ENCODE peak calls at places on chromosomes 6 and 20, in seven cellular contexts. X, Z, K, R, G, I and F are unnamed samples.

GRCh38 chr6:34928220-34928619 is 39.2 kb downstream of the ANKS1A start:
- DNase-seq in G (no peak), X (no peak), I (no peak), Z (no peak), K (no peak), R (no peak), F (no peak)

GRCh38 chr6:113776998-113777397 is 80.1 kb upstream of the MARCKS start:
- DNase-seq in X (no peak), Z (no peak), G (no peak), K (no peak), R (peak; percentile 5), I (peak; percentile 46), F (no peak)

GRCh38 chr6:72783667-72784066 is 161.8 kb downstream of the KCNQ5 start:
- DNase-seq in Z (no peak), I (peak; percentile 88), K (no peak), R (peak; percentile 73), X (no peak), G (no peak), F (no peak)

GRCh38 chr20:17869295-17869994 is 99.1 kb downstream of the SNX5 start:
- DNase-seq in X (peak; percentile 51), I (no peak), K (no peak), G (no peak), Z (peak; percentile 66), R (no peak), F (no peak)

GRCh38 chr20:36784116-36784515 is 10.6 kb upstream of the DSN1 start:
- DNase-seq in X (no peak), I (no peak), Z (no peak), G (no peak), R (no peak), K (no peak), F (no peak)

GRCh38 chr6:31293343-31293742 is 21.5 kb upstream of the HLA-C start:
- DNase-seq in K (no peak), I (peak; percentile 57), X (no peak), R (peak; percentile 39), G (peak; percentile 68), Z (no peak), F (no peak)

GRCh38 chr20:23782366-23782983 is 31.7 kb upstream of the CST1 start:
- DNase-seq in R (peak; percentile 2), I (peak; percentile 43), Z (no peak), X (no peak), G (peak; percentile 57), K (no peak), F (no peak)

GRCh38 chr6:18595774-18596528 is 208.8 kb downstream of the RNF144B start:
- DNase-seq in G (peak; percentile 87), Z (no peak), R (peak; percentile 63), X (no peak), K (no peak), I (peak; percentile 77), F (peak; percentile 6)

GRCh38 chr6:152195896-152196295 is 388.4 kb downstream of the ESR1 start:
- DNase-seq in Z (no peak), I (no peak), K (no peak), G (no peak), X (no peak), R (no peak), F (no peak)

GRCh38 chr6:29736563-29736962 is 13.3 kb downstream of the HLA-F start:
- DNase-seq in K (no peak), X (no peak), Z (no peak), I (no peak), R (no peak), G (no peak), F (no peak)

GRCh38 chr6:138945354-138945753 is 42.7 kb downstream of the REPS1 start:
- DNase-seq in Z (no peak), R (no peak), X (no peak), G (no peak), I (no peak), K (no peak), F (no peak)

GRCh38 chr6:2791124-2792050 is 26.2 kb downstream of the WRNIP1 start:
- DNase-seq in X (no peak), K (peak; percentile 69), R (peak; percentile 97), G (peak; percentile 86), Z (no peak), I (peak; percentile 87), F (peak; percentile 75)

GRCh38 chr20:59650418-59650817 is 46.1 kb downstream of the PHACTR3 start:
- DNase-seq in Z (no peak), I (no peak), R (no peak), G (no peak), X (no peak), K (no peak), F (no peak)

GRCh38 chr20:53346266-53346665 is 247.4 kb downstream of the ZNF217 start:
- DNase-seq in I (no peak), G (no peak), R (no peak), K (no peak), X (no peak), Z (no peak), F (no peak)

GRCh38 chr20:5164645-5165399 is 38.0 kb downstream of the CDS2 start:
- DNase-seq in G (no peak), Z (no peak), I (no peak), X (no peak), K (no peak), R (no peak), F (no peak)

GRCh38 chr6:125949069-125949468 is 7.5 kb upstream of the HINT3 start:
- DNase-seq in Z (no peak), X (no peak), I (no peak), R (no peak), G (no peak), K (no peak), F (no peak)

GRCh38 chr6:112216699-112217551 is 37.4 kb downstream of the LAMA4 start:
- DNase-seq in K (no peak), G (no peak), I (peak; percentile 78), Z (no peak), R (peak; percentile 95), X (no peak), F (no peak)

GRCh38 chr6:144955853-144956252 is 670.7 kb downstream of the UTRN start:
- DNase-seq in I (peak; percentile 8), X (no peak), R (peak; percentile 78), G (no peak), K (no peak), Z (no peak), F (no peak)

GRCh38 chr20:61570796-61571195 is 318.7 kb downstream of the CDH4 start:
- DNase-seq in K (peak; percentile 12), Z (peak; percentile 31), X (no peak), G (no peak), R (no peak), I (no peak), F (no peak)

GRCh38 chr6:111938710-111939109 is 65.5 kb upstream of the FYN start:
- DNase-seq in Z (no peak), K (no peak), R (peak; percentile 93), I (peak; percentile 32), X (no peak), G (no peak), F (no peak)

GRCh38 chr6:11705069-11705468 is 73.5 kb downstream of the ADTRP start:
- DNase-seq in R (no peak), G (no peak), K (no peak), X (no peak), Z (no peak), I (no peak), F (no peak)

GRCh38 chr6:138485586-138486248 is 13.6 kb downstream of the NHSL1 start:
- DNase-seq in Z (no peak), G (no peak), K (no peak), R (no peak), I (peak; percentile 4), X (no peak), F (no peak)

GRCh38 chr6:18405477-18406293 is 18.5 kb downstream of the RNF144B start:
- DNase-seq in X (no peak), K (no peak), I (peak; percentile 33), R (peak; percentile 96), G (peak; percentile 52), Z (no peak), F (peak; percentile 97)

GRCh38 chr20:36461600-36462439 is 79.5 kb upstream of the MYL9 start:
- DNase-seq in X (peak; percentile 63), Z (peak; percentile 91), K (peak; percentile 75), G (peak; percentile 78), R (peak; percentile 42), I (peak; percentile 67), F (no peak)

GRCh38 chr20:15491564-15491963 is 1081.7 kb downstream of the KIF16B start:
- DNase-seq in K (no peak), Z (no peak), R (no peak), X (no peak), I (no peak), G (peak; percentile 12), F (no peak)

GRCh38 chr6:128491041-128491642 is 29.3 kb downstream of the PTPRK start:
- DNase-seq in I (peak; percentile 58), X (no peak), R (no peak), G (no peak), K (no peak), Z (no peak), F (peak; percentile 69)
- H3K4me3 ChIP-seq in I (no peak overlapping the region), X (peak overlapping the region; percentile 63), R (no peak overlapping the region), G (no peak overlapping the region), K (peak overlapping the region; percentile 37), Z (peak overlapping the region; percentile 21), F (peak overlapping the region; percentile 39)

DNA sequence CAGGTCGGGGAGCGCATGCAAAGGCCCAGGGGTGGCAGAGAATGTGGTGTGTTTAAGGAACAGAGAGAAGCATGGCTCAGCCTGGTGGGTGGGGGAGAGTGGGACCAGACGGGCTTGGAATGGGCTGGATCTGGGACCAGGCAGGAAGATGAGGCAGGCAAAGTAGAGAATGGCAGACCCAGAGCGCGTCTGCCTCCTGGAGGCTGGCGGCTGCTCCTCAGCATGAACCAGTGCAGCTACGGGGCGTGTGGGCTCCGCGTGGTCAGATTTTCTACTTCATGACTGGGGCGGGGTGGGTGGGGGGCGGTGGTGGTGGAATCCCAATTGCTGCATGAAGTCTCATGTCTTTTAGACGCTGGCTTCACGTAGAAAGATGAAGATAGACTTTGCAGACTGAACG is 135.6 kb downstream of the TFAP2C start:
- DNase-seq in R (no peak), G (no peak), I (no peak), K (no peak), X (no peak), Z (no peak), F (no peak)
- TF ChIP-seq CTCF in R (no peak), G (no peak), I (no peak), K (no peak), X (no peak), Z (no peak), F (no peak)

GRCh38 chr20:39698706-39699211 is 736.6 kb downstream of the DHX35 start:
- DNase-seq in K (no peak), I (no peak), R (no peak), G (no peak), Z (no peak), X (no peak), F (no peak)
- H3K4me3 ChIP-seq in K (no peak overlapping the region), I (no peak overlapping the region), R (no peak overlapping the region), G (no peak overlapping the region), Z (no peak overlapping the region), X (no peak overlapping the region), F (no peak overlapping the region)

GRCh38 chr20:64143018-64143801 is 21.0 kb upstream of the MYT1 start:
- DNase-seq in G (no peak), Z (peak; percentile 61), R (no peak), I (no peak), X (peak; percentile 24), K (peak; percentile 34), F (no peak)

GRCh38 chr20:64146301-64146935 is 17.8 kb upstream of the MYT1 start:
- DNase-seq in Z (peak; percentile 10), R (no peak), X (no peak), G (no peak), I (no peak), K (peak; percentile 10), F (no peak)

GRCh38 chr20:64146936-64147451 is 17.3 kb upstream of the MYT1 start:
- DNase-seq in I (no peak), K (peak; percentile 30), Z (peak; percentile 44), X (no peak), G (no peak), R (no peak), F (no peak)

GRCh38 chr20:64144144-64144912 is 19.9 kb upstream of the MYT1 start:
- DNase-seq in R (no peak), K (peak; percentile 14), X (no peak), G (no peak), Z (peak; percentile 11), I (no peak), F (no peak)

GRCh38 chr20:64145458-64146300 is 18.6 kb upstream of the MYT1 start:
- DNase-seq in R (no peak), X (peak; percentile 36), I (no peak), K (peak; percentile 30), G (no peak), Z (peak; percentile 55), F (no peak)
- TF ChIP-seq CTCF in R (peak; percentile 7), X (no peak), I (no peak), K (no peak), G (no peak), Z (no peak), F (peak; percentile 12)